ENCODE peak calls at places on chromosomes 12 and 14, in seven cellular contexts. F, T, S, G, Y, R and K are unnamed samples.

GRCh38 chr14:96039633-96040311 is 610 bp downstream of the C14orf132 start:
- DNase-seq in F (no peak), T (no peak), S (peak), G (no peak), Y (no peak), R (peak), K (peak)

GRCh38 chr12:90099288-90099687 is 390.6 kb upstream of the ATP2B1 start:
- DNase-seq in F (no peak), T (no peak), S (no peak), G (no peak), Y (no peak), R (peak), K (no peak)

GRCh38 chr12:53751336-53752191 is at the start of gene CISTR:
- DNase-seq in F (no peak), T (no peak), S (peak), G (no peak), Y (no peak), R (no peak), K (no peak)

GRCh38 chr12:131171029-131171428 is 217.3 kb downstream of the ADGRD1 start:
- DNase-seq in F (no peak), T (no peak), S (no peak), G (no peak), Y (no peak), R (no peak), K (no peak)

GRCh38 chr14:94936411-94936892 is 166.5 kb upstream of the GSC start:
- DNase-seq in F (no peak), T (no peak), S (no peak), G (peak), Y (no peak), R (peak), K (no peak)

GRCh38 chr12:124441443-124442190 is 125.8 kb downstream of the NCOR2 start:
- DNase-seq in F (no peak), T (no peak), S (no peak), G (no peak), Y (no peak), R (peak), K (no peak)

GRCh38 chr12:110661337-110661972 is 27.5 kb downstream of the HVCN1 start:
- DNase-seq in F (no peak), T (peak), S (no peak), G (no peak), Y (no peak), R (no peak), K (no peak)

GRCh38 chr12:99152337-99152736 is 495.2 kb upstream of the GARIN6 start:
- DNase-seq in F (no peak), T (no peak), S (no peak), G (no peak), Y (no peak), R (no peak), K (no peak)

GRCh38 chr12:46617167-46617566 is 208.6 kb downstream of the SLC38A4 start:
- DNase-seq in F (no peak), T (no peak), S (no peak), G (peak), Y (no peak), R (no peak), K (no peak)

GRCh38 chr14:89391123-89391522 is 25.9 kb downstream of the FOXN3 start:
- DNase-seq in F (no peak), T (no peak), S (no peak), G (no peak), Y (no peak), R (no peak), K (no peak)

GRCh38 chr14:30808576-30808975 is 65.8 kb upstream of the COCH start:
- DNase-seq in F (no peak), T (no peak), S (no peak), G (no peak), Y (no peak), R (peak), K (no peak)

GRCh38 chr14:80577599-80577998 is 363.9 kb downstream of the CEP128 start:
- DNase-seq in F (no peak), T (no peak), S (no peak), G (no peak), Y (no peak), R (no peak), K (no peak)

GRCh38 chr12:95151821-95152220 is 65.4 kb downstream of the FGD6 start:
- DNase-seq in F (no peak), T (no peak), S (no peak), G (no peak), Y (no peak), R (no peak), K (no peak)

GRCh38 chr12:115160290-115161108 is 476.5 kb upstream of the TBX3 start:
- DNase-seq in F (no peak), T (no peak), S (no peak), G (no peak), Y (no peak), R (no peak), K (no peak)

GRCh38 chr12:72234871-72235270 is 37.3 kb upstream of the TRHDE start:
- DNase-seq in F (no peak), T (no peak), S (no peak), G (no peak), Y (no peak), R (peak), K (no peak)

GRCh38 chr12:85575115-85576096 is 260.8 kb downstream of the RASSF9 start:
- DNase-seq in F (peak), T (no peak), S (no peak), G (no peak), Y (no peak), R (peak), K (peak)

GRCh38 chr14:90445011-90445410 is 48.2 kb downstream of the CALM1 start:
- DNase-seq in F (no peak), T (no peak), S (no peak), G (no peak), Y (no peak), R (no peak), K (no peak)

GRCh38 chr12:84694111-84694510 is 218.5 kb downstream of the SLC6A15 start:
- DNase-seq in F (no peak), T (no peak), S (no peak), G (no peak), Y (no peak), R (peak), K (no peak)

GRCh38 chr14:60323199-60323891 is 74.3 kb downstream of the PPM1A start:
- DNase-seq in F (no peak), T (no peak), S (peak), G (no peak), Y (no peak), R (no peak), K (no peak)

GRCh38 chr12:124909831-124910560 is 4.5 kb downstream of the UBC start:
- DNase-seq in F (peak), T (no peak), S (no peak), G (no peak), Y (no peak), R (peak), K (no peak)

GRCh38 chr14:52948836-52949235 is 2.0 kb downstream of the FERMT2 start:
- DNase-seq in F (no peak), T (no peak), S (no peak), G (no peak), Y (no peak), R (no peak), K (no peak)

GRCh38 chr12:54172102-54172630 is 16.6 kb downstream of the SMUG1 start:
- DNase-seq in F (no peak), T (no peak), S (no peak), G (no peak), Y (no peak), R (no peak), K (no peak)

GRCh38 chr14:55454264-55455151 is 14.1 kb upstream of the TBPL2 start:
- DNase-seq in F (peak), T (no peak), S (no peak), G (no peak), Y (no peak), R (peak), K (no peak)

GRCh38 chr14:36430662-36431084 is 89.4 kb downstream of the NKX2-1 start:
- DNase-seq in F (no peak), T (no peak), S (no peak), G (no peak), Y (no peak), R (no peak), K (no peak)

GRCh38 chr14:73785834-73786631 is 65.6 kb upstream of the PTGR2 start:
- DNase-seq in F (peak), T (peak), S (peak), G (peak), Y (peak), R (peak), K (peak)

GRCh38 chr12:27276275-27276674 is 32.2 kb downstream of the STK38L start:
- DNase-seq in F (no peak), T (no peak), S (no peak), G (no peak), Y (no peak), R (no peak), K (no peak)

GRCh38 chr14:89428556-89429196 is 11.6 kb upstream of the FOXN3 start:
- DNase-seq in F (peak), T (no peak), S (peak), G (no peak), Y (no peak), R (peak), K (no peak)

GRCh38 chr12:52184813-52185212 is 7.0 kb downstream of the KRT80 start:
- DNase-seq in F (no peak), T (no peak), S (no peak), G (no peak), Y (no peak), R (no peak), K (no peak)

GRCh38 chr14:74886001-74886400 is 4.3 kb downstream of the DLST start:
- DNase-seq in F (no peak), T (no peak), S (no peak), G (no peak), Y (no peak), R (peak), K (no peak)

GRCh38 chr12:43835656-43836454 is at the start of gene TMEM117:
- DNase-seq in F (peak), T (peak), S (peak), G (peak), Y (peak), R (peak), K (no peak)

GRCh38 chr12:16523570-16524331 is 82.2 kb downstream of the LMO3 start:
- DNase-seq in F (no peak), T (no peak), S (no peak), G (no peak), Y (no peak), R (no peak), K (peak)